ENCODE peak calls at places on chromosomes 6 and 20, in six cellular contexts. One of them, this sample, is unnamed.

GRCh38 chr20:8523684-8524083 is 391.6 kb downstream of the PLCB1 start:
- DNase-seq in psoas muscle: no peak
- DNase-seq in esophagus muscularis mucosa: no peak
- DNase-seq in right lobe of liver: no peak
- DNase-seq in ovary: no peak
- DNase-seq in heart right ventricle: no peak
- DNase-seq in this sample: no peak

GRCh38 chr20:40319741-40320499 is 369.1 kb downstream of the MAFB start:
- DNase-seq in psoas muscle: no peak
- DNase-seq in esophagus muscularis mucosa: peak; percentile 74
- DNase-seq in right lobe of liver: no peak
- DNase-seq in ovary: no peak
- DNase-seq in heart right ventricle: no peak
- DNase-seq in this sample: no peak

GRCh38 chr20:44526129-44526528 is 4.3 kb upstream of the SERINC3 start:
- DNase-seq in psoas muscle: no peak
- DNase-seq in esophagus muscularis mucosa: no peak
- DNase-seq in right lobe of liver: no peak
- DNase-seq in ovary: no peak
- DNase-seq in heart right ventricle: no peak
- DNase-seq in this sample: peak; percentile 24

GRCh38 chr20:2330090-2330695 is 34.4 kb downstream of the TGM3 start:
- DNase-seq in psoas muscle: no peak
- DNase-seq in esophagus muscularis mucosa: no peak
- DNase-seq in right lobe of liver: no peak
- DNase-seq in ovary: no peak
- DNase-seq in heart right ventricle: no peak
- DNase-seq in this sample: no peak

GRCh38 chr6:132790450-132790849 is 8.0 kb downstream of the SLC18B1 start:
- DNase-seq in psoas muscle: no peak
- DNase-seq in esophagus muscularis mucosa: no peak
- DNase-seq in right lobe of liver: no peak
- DNase-seq in ovary: no peak
- DNase-seq in heart right ventricle: no peak
- DNase-seq in this sample: no peak

GRCh38 chr6:142693446-142693845 is 251.5 kb downstream of the HIVEP2 start:
- DNase-seq in psoas muscle: no peak
- DNase-seq in esophagus muscularis mucosa: no peak
- DNase-seq in right lobe of liver: no peak
- DNase-seq in ovary: no peak
- DNase-seq in heart right ventricle: no peak
- DNase-seq in this sample: peak; percentile 58

GRCh38 chr20:58216334-58216733 is 12.1 kb downstream of the ANKRD60 start:
- DNase-seq in psoas muscle: no peak
- DNase-seq in esophagus muscularis mucosa: no peak
- DNase-seq in right lobe of liver: no peak
- DNase-seq in ovary: no peak
- DNase-seq in heart right ventricle: no peak
- DNase-seq in this sample: no peak

GRCh38 chr20:62832951-62833391 is 16.1 kb downstream of the COL9A3 start:
- DNase-seq in psoas muscle: no peak
- DNase-seq in esophagus muscularis mucosa: no peak
- DNase-seq in right lobe of liver: peak; percentile 81
- DNase-seq in ovary: no peak
- DNase-seq in heart right ventricle: peak; percentile 13
- DNase-seq in this sample: no peak

GRCh38 chr6:31558631-31559500 is 11.5 kb downstream of the NFKBIL1 start:
- DNase-seq in psoas muscle: no peak
- DNase-seq in esophagus muscularis mucosa: no peak
- DNase-seq in right lobe of liver: peak; percentile 43
- DNase-seq in ovary: no peak
- DNase-seq in heart right ventricle: no peak
- DNase-seq in this sample: no peak

GRCh38 chr6:9248125-9248524 is 812.8 kb upstream of the SLC35B3 start:
- DNase-seq in psoas muscle: no peak
- DNase-seq in esophagus muscularis mucosa: no peak
- DNase-seq in right lobe of liver: no peak
- DNase-seq in ovary: no peak
- DNase-seq in heart right ventricle: no peak
- DNase-seq in this sample: no peak

GRCh38 chr6:158666637-158667359 is 16.9 kb downstream of the SYTL3 start:
- DNase-seq in psoas muscle: no peak
- DNase-seq in esophagus muscularis mucosa: no peak
- DNase-seq in right lobe of liver: no peak
- DNase-seq in ovary: no peak
- DNase-seq in heart right ventricle: no peak
- DNase-seq in this sample: peak; percentile 78

GRCh38 chr6:169097336-169098052 is 156.2 kb downstream of the THBS2 start:
- DNase-seq in psoas muscle: no peak
- DNase-seq in esophagus muscularis mucosa: peak; percentile 86
- DNase-seq in right lobe of liver: no peak
- DNase-seq in ovary: no peak
- DNase-seq in heart right ventricle: no peak
- DNase-seq in this sample: peak; percentile 95

GRCh38 chr20:61522498-61523090 is 270.5 kb downstream of the CDH4 start:
- DNase-seq in psoas muscle: no peak
- DNase-seq in esophagus muscularis mucosa: no peak
- DNase-seq in right lobe of liver: no peak
- DNase-seq in ovary: no peak
- DNase-seq in heart right ventricle: no peak
- DNase-seq in this sample: no peak

GRCh38 chr6:1593286-1593957 is 16.3 kb upstream of the FOXC1 start:
- DNase-seq in psoas muscle: no peak
- DNase-seq in esophagus muscularis mucosa: no peak
- DNase-seq in right lobe of liver: no peak
- DNase-seq in ovary: no peak
- DNase-seq in heart right ventricle: no peak
- DNase-seq in this sample: no peak

GRCh38 chr20:40293740-40294139 is 395.3 kb downstream of the MAFB start:
- DNase-seq in psoas muscle: no peak
- DNase-seq in esophagus muscularis mucosa: peak; percentile 64
- DNase-seq in right lobe of liver: no peak
- DNase-seq in ovary: no peak
- DNase-seq in heart right ventricle: no peak
- DNase-seq in this sample: no peak

GRCh38 chr6:100704941-100705340 is 176.2 kb downstream of the ASCC3 start:
- DNase-seq in psoas muscle: no peak
- DNase-seq in esophagus muscularis mucosa: no peak
- DNase-seq in right lobe of liver: no peak
- DNase-seq in ovary: no peak
- DNase-seq in heart right ventricle: no peak
- DNase-seq in this sample: no peak

GRCh38 chr6:3209114-3210023 is 18.1 kb downstream of the TUBB2B start:
- DNase-seq in psoas muscle: peak; percentile 67
- DNase-seq in esophagus muscularis mucosa: no peak
- DNase-seq in right lobe of liver: no peak
- DNase-seq in ovary: no peak
- DNase-seq in heart right ventricle: no peak
- DNase-seq in this sample: peak; percentile 94

GRCh38 chr6:3748208-3748701 is 3.3 kb downstream of the PXDC1 start:
- DNase-seq in psoas muscle: peak; percentile 89
- DNase-seq in esophagus muscularis mucosa: no peak
- DNase-seq in right lobe of liver: peak; percentile 73
- DNase-seq in ovary: no peak
- DNase-seq in heart right ventricle: peak; percentile 66
- DNase-seq in this sample: peak; percentile 47

GRCh38 chr20:3782597-3782996 is 1.3 kb upstream of the SPEF1 start:
- DNase-seq in psoas muscle: no peak
- DNase-seq in esophagus muscularis mucosa: no peak
- DNase-seq in right lobe of liver: no peak
- DNase-seq in ovary: no peak
- DNase-seq in heart right ventricle: no peak
- DNase-seq in this sample: no peak

GRCh38 chr6:44558315-44559227 is 171.1 kb downstream of the CDC5L start:
- DNase-seq in psoas muscle: no peak
- DNase-seq in esophagus muscularis mucosa: no peak
- DNase-seq in right lobe of liver: no peak
- DNase-seq in ovary: no peak
- DNase-seq in heart right ventricle: no peak
- DNase-seq in this sample: no peak

GRCh38 chr6:110976575-110976974 is 5.3 kb upstream of the RPF2 start:
- DNase-seq in psoas muscle: no peak
- DNase-seq in esophagus muscularis mucosa: no peak
- DNase-seq in right lobe of liver: no peak
- DNase-seq in ovary: no peak
- DNase-seq in heart right ventricle: no peak
- DNase-seq in this sample: no peak

GRCh38 chr6:32148722-32149576 is 2.8 kb downstream of the PRRT1 start:
- DNase-seq in psoas muscle: peak; percentile 79
- DNase-seq in esophagus muscularis mucosa: no peak
- DNase-seq in right lobe of liver: peak; percentile 73
- DNase-seq in ovary: no peak
- DNase-seq in heart right ventricle: peak; percentile 64
- DNase-seq in this sample: no peak

GRCh38 chr6:26071135-26071534 is 16.1 kb upstream of the HFE start:
- DNase-seq in psoas muscle: no peak
- DNase-seq in esophagus muscularis mucosa: no peak
- DNase-seq in right lobe of liver: peak; percentile 63
- DNase-seq in ovary: no peak
- DNase-seq in heart right ventricle: no peak
- DNase-seq in this sample: no peak

GRCh38 chr6:164216368-164216767 is 801.9 kb downstream of the QKI start:
- DNase-seq in psoas muscle: no peak
- DNase-seq in esophagus muscularis mucosa: no peak
- DNase-seq in right lobe of liver: no peak
- DNase-seq in ovary: no peak
- DNase-seq in heart right ventricle: no peak
- DNase-seq in this sample: no peak

GRCh38 chr6:113856011-113856551 is 1.1 kb upstream of the MARCKS start:
- DNase-seq in psoas muscle: no peak
- DNase-seq in esophagus muscularis mucosa: no peak
- DNase-seq in right lobe of liver: peak; percentile 34
- DNase-seq in ovary: peak; percentile 9
- DNase-seq in heart right ventricle: peak; percentile 22
- DNase-seq in this sample: no peak

GRCh38 chr6:20463396-20463795 is 61.7 kb downstream of the E2F3 start:
- DNase-seq in psoas muscle: no peak
- DNase-seq in esophagus muscularis mucosa: no peak
- DNase-seq in right lobe of liver: no peak
- DNase-seq in ovary: no peak
- DNase-seq in heart right ventricle: no peak
- DNase-seq in this sample: no peak

GRCh38 chr6:167796668-167797031 is 30.1 kb upstream of the AFDN start:
- DNase-seq in psoas muscle: no peak
- DNase-seq in esophagus muscularis mucosa: no peak
- DNase-seq in right lobe of liver: peak; percentile 59
- DNase-seq in ovary: no peak
- DNase-seq in heart right ventricle: no peak
- DNase-seq in this sample: no peak
- H3K4me3 ChIP-seq in psoas muscle: peak overlapping the region; percentile 49
- H3K4me3 ChIP-seq in esophagus muscularis mucosa: peak overlapping the region; percentile 45
- H3K4me3 ChIP-seq in right lobe of liver: peak overlapping the region; percentile 41
- H3K4me3 ChIP-seq in ovary: no peak overlapping the region
- H3K4me3 ChIP-seq in heart right ventricle: peak overlapping the region; percentile 39
- H3K4me3 ChIP-seq in this sample: no peak overlapping the region

GRCh38 chr6:150694889-150695288 is 95.2 kb downstream of the PLEKHG1 start:
- DNase-seq in psoas muscle: no peak
- DNase-seq in esophagus muscularis mucosa: no peak
- DNase-seq in right lobe of liver: no peak
- DNase-seq in ovary: no peak
- DNase-seq in heart right ventricle: no peak
- DNase-seq in this sample: no peak

GRCh38 chr6:150695652-150696051 is 96.0 kb downstream of the PLEKHG1 start:
- DNase-seq in psoas muscle: no peak
- DNase-seq in esophagus muscularis mucosa: no peak
- DNase-seq in right lobe of liver: no peak
- DNase-seq in ovary: no peak
- DNase-seq in heart right ventricle: no peak
- DNase-seq in this sample: no peak

GRCh38 chr6:150697515-150697914 is 97.8 kb downstream of the PLEKHG1 start:
- DNase-seq in psoas muscle: peak; percentile 56
- DNase-seq in esophagus muscularis mucosa: no peak
- DNase-seq in right lobe of liver: no peak
- DNase-seq in ovary: no peak
- DNase-seq in heart right ventricle: peak; percentile 17
- DNase-seq in this sample: no peak

GRCh38 chr6:150698421-150698820 is 98.7 kb downstream of the PLEKHG1 start:
- DNase-seq in psoas muscle: no peak
- DNase-seq in esophagus muscularis mucosa: no peak
- DNase-seq in right lobe of liver: no peak
- DNase-seq in ovary: no peak
- DNase-seq in heart right ventricle: no peak
- DNase-seq in this sample: no peak

GRCh38 chr6:150696156-150696555 is 96.5 kb downstream of the PLEKHG1 start:
- DNase-seq in psoas muscle: no peak
- DNase-seq in esophagus muscularis mucosa: no peak
- DNase-seq in right lobe of liver: no peak
- DNase-seq in ovary: no peak
- DNase-seq in heart right ventricle: no peak
- DNase-seq in this sample: no peak
- H3K4me3 ChIP-seq in psoas muscle: no peak overlapping the region
- H3K4me3 ChIP-seq in esophagus muscularis mucosa: no peak overlapping the region
- H3K4me3 ChIP-seq in right lobe of liver: no peak overlapping the region
- H3K4me3 ChIP-seq in ovary: no peak overlapping the region
- H3K4me3 ChIP-seq in heart right ventricle: no peak overlapping the region
- H3K4me3 ChIP-seq in this sample: no peak overlapping the region

GRCh38 chr6:106546322-106547052 is 82.8 kb downstream of the RTN4IP1 start:
- DNase-seq in psoas muscle: no peak
- DNase-seq in esophagus muscularis mucosa: no peak
- DNase-seq in right lobe of liver: no peak
- DNase-seq in ovary: no peak
- DNase-seq in heart right ventricle: no peak
- DNase-seq in this sample: peak; percentile 87
- H3K4me3 ChIP-seq in psoas muscle: no peak overlapping the region
- H3K4me3 ChIP-seq in esophagus muscularis mucosa: no peak overlapping the region
- H3K4me3 ChIP-seq in right lobe of liver: no peak overlapping the region
- H3K4me3 ChIP-seq in ovary: no peak overlapping the region
- H3K4me3 ChIP-seq in heart right ventricle: no peak overlapping the region
- H3K4me3 ChIP-seq in this sample: no peak overlapping the region

DNA sequence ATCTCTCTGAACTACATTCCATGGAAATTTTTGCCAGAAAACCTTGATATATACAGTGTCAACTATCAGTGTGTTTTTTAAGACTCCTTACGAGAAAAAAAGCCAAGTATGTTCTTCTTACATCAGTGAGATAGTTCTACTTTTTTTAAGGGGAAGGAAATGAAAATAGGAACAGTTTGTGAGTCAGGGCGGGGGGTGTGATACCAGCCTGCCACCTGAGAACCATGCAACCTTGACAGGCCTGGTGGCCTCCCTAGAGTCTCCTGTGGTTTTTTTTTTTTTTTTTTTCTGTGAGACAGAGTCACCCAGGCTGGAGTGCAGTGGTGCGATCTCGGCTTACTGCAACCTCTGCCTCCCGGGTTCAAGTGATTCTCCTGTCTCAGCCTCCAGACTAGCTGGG is 96.3 kb upstream of the GCM1 start:
- DNase-seq in psoas muscle: no peak
- DNase-seq in esophagus muscularis mucosa: no peak
- DNase-seq in right lobe of liver: no peak
- DNase-seq in ovary: no peak
- DNase-seq in heart right ventricle: no peak
- DNase-seq in this sample: no peak
- H3K4me3 ChIP-seq in psoas muscle: no peak overlapping the region
- H3K4me3 ChIP-seq in esophagus muscularis mucosa: no peak overlapping the region
- H3K4me3 ChIP-seq in right lobe of liver: no peak overlapping the region
- H3K4me3 ChIP-seq in ovary: no peak overlapping the region
- H3K4me3 ChIP-seq in heart right ventricle: no peak overlapping the region
- H3K4me3 ChIP-seq in this sample: no peak overlapping the region

GRCh38 chr20:35618032-35618371 is 2.4 kb downstream of the SPAG4 start:
- DNase-seq in psoas muscle: no peak
- DNase-seq in esophagus muscularis mucosa: no peak
- DNase-seq in right lobe of liver: no peak
- DNase-seq in ovary: no peak
- DNase-seq in heart right ventricle: no peak
- DNase-seq in this sample: no peak
- H3K4me3 ChIP-seq in psoas muscle: peak overlapping the region; percentile 76
- H3K4me3 ChIP-seq in esophagus muscularis mucosa: peak overlapping the region; percentile 75
- H3K4me3 ChIP-seq in right lobe of liver: peak overlapping the region; percentile 44
- H3K4me3 ChIP-seq in ovary: peak overlapping the region; percentile 35
- H3K4me3 ChIP-seq in heart right ventricle: peak overlapping the region; percentile 67
- H3K4me3 ChIP-seq in this sample: peak overlapping the region; percentile 75

GRCh38 chr6:108684809-108685329 is 124.2 kb downstream of the FOXO3 start:
- DNase-seq in psoas muscle: no peak
- DNase-seq in esophagus muscularis mucosa: no peak
- DNase-seq in right lobe of liver: no peak
- DNase-seq in ovary: no peak
- DNase-seq in heart right ventricle: no peak
- DNase-seq in this sample: no peak
- H3K4me3 ChIP-seq in psoas muscle: no peak overlapping the region
- H3K4me3 ChIP-seq in esophagus muscularis mucosa: no peak overlapping the region
- H3K4me3 ChIP-seq in right lobe of liver: no peak overlapping the region
- H3K4me3 ChIP-seq in ovary: no peak overlapping the region
- H3K4me3 ChIP-seq in heart right ventricle: no peak overlapping the region
- H3K4me3 ChIP-seq in this sample: no peak overlapping the region